ENCODE peak calls at places on chromosomes 6 and 20, in seven cellular contexts. One of them, this sample, is unnamed.

GRCh38 chr6:5695260-5696245 is 311.2 kb downstream of the NRN1 start:
- DNase-seq in WTC11: no peak
- DNase-seq in H9: no peak
- DNase-seq in GM13977: no peak
- DNase-seq in gastrocnemius medialis: no peak
- DNase-seq in fibroblast of lung: peak; percentile 92
- DNase-seq in ascending aorta: no peak
- DNase-seq in this sample: no peak

GRCh38 chr6:42618686-42619085 is 54.9 kb downstream of the UBR2 start:
- DNase-seq in WTC11: no peak
- DNase-seq in H9: peak; percentile 31
- DNase-seq in GM13977: no peak
- DNase-seq in gastrocnemius medialis: peak; percentile 49
- DNase-seq in fibroblast of lung: peak; percentile 79
- DNase-seq in ascending aorta: no peak
- DNase-seq in this sample: no peak

GRCh38 chr6:157981395-157982296 is at the start of gene SYNJ2:
- DNase-seq in WTC11: peak; percentile 75
- DNase-seq in H9: peak; percentile 80
- DNase-seq in GM13977: peak; percentile 87
- DNase-seq in gastrocnemius medialis: peak; percentile 44
- DNase-seq in fibroblast of lung: peak; percentile 85
- DNase-seq in ascending aorta: no peak
- DNase-seq in this sample: no peak

GRCh38 chr6:149478631-149479314 is 6.0 kb downstream of the ZC3H12D start:
- DNase-seq in WTC11: no peak
- DNase-seq in H9: no peak
- DNase-seq in GM13977: no peak
- DNase-seq in gastrocnemius medialis: no peak
- DNase-seq in fibroblast of lung: no peak
- DNase-seq in ascending aorta: no peak
- DNase-seq in this sample: no peak

GRCh38 chr6:71224011-71224410 is 64.6 kb upstream of the OGFRL1 start:
- DNase-seq in WTC11: no peak
- DNase-seq in H9: no peak
- DNase-seq in GM13977: no peak
- DNase-seq in gastrocnemius medialis: no peak
- DNase-seq in fibroblast of lung: peak; percentile 9
- DNase-seq in ascending aorta: no peak
- DNase-seq in this sample: no peak

GRCh38 chr6:10397756-10398438 is 17.0 kb downstream of the TFAP2A start:
- DNase-seq in WTC11: no peak
- DNase-seq in H9: no peak
- DNase-seq in GM13977: no peak
- DNase-seq in gastrocnemius medialis: no peak
- DNase-seq in fibroblast of lung: no peak
- DNase-seq in ascending aorta: no peak
- DNase-seq in this sample: no peak

GRCh38 chr6:145842693-145843546 is 28.3 kb upstream of the FBXO30 start:
- DNase-seq in WTC11: no peak
- DNase-seq in H9: no peak
- DNase-seq in GM13977: no peak
- DNase-seq in gastrocnemius medialis: no peak
- DNase-seq in fibroblast of lung: no peak
- DNase-seq in ascending aorta: no peak
- DNase-seq in this sample: no peak

GRCh38 chr6:44007818-44008660 is 119.2 kb downstream of the MRPL14 start:
- DNase-seq in WTC11: no peak
- DNase-seq in H9: no peak
- DNase-seq in GM13977: no peak
- DNase-seq in gastrocnemius medialis: no peak
- DNase-seq in fibroblast of lung: no peak
- DNase-seq in ascending aorta: no peak
- DNase-seq in this sample: peak; percentile 5

GRCh38 chr20:47438464-47439381 is 63.0 kb upstream of the NCOA3 start:
- DNase-seq in WTC11: no peak
- DNase-seq in H9: no peak
- DNase-seq in GM13977: peak; percentile 61
- DNase-seq in gastrocnemius medialis: no peak
- DNase-seq in fibroblast of lung: peak; percentile 61
- DNase-seq in ascending aorta: no peak
- DNase-seq in this sample: no peak

GRCh38 chr20:46378390-46379009 is 27.9 kb downstream of the ELMO2 start:
- DNase-seq in WTC11: no peak
- DNase-seq in H9: no peak
- DNase-seq in GM13977: no peak
- DNase-seq in gastrocnemius medialis: no peak
- DNase-seq in fibroblast of lung: no peak
- DNase-seq in ascending aorta: no peak
- DNase-seq in this sample: no peak

GRCh38 chr6:159754959-159755914 is 6.6 kb upstream of the ACAT2 start:
- DNase-seq in WTC11: no peak
- DNase-seq in H9: no peak
- DNase-seq in GM13977: no peak
- DNase-seq in gastrocnemius medialis: no peak
- DNase-seq in fibroblast of lung: peak; percentile 6
- DNase-seq in ascending aorta: no peak
- DNase-seq in this sample: no peak

GRCh38 chr6:52420668-52421358 is 671 bp downstream of the EFHC1 start:
- DNase-seq in WTC11: no peak
- DNase-seq in H9: peak; percentile 64
- DNase-seq in GM13977: no peak
- DNase-seq in gastrocnemius medialis: no peak
- DNase-seq in fibroblast of lung: peak; percentile 52
- DNase-seq in ascending aorta: no peak
- DNase-seq in this sample: no peak

GRCh38 chr6:53651149-53651763 is 14.3 kb downstream of the KLHL31 start:
- DNase-seq in WTC11: peak; percentile 52
- DNase-seq in H9: peak; percentile 70
- DNase-seq in GM13977: peak; percentile 44
- DNase-seq in gastrocnemius medialis: no peak
- DNase-seq in fibroblast of lung: peak; percentile 65
- DNase-seq in ascending aorta: no peak
- DNase-seq in this sample: no peak

GRCh38 chr6:157272866-157273755 is 50.2 kb downstream of the TMEM242 start:
- DNase-seq in WTC11: peak; percentile 37
- DNase-seq in H9: peak; percentile 58
- DNase-seq in GM13977: no peak
- DNase-seq in gastrocnemius medialis: no peak
- DNase-seq in fibroblast of lung: no peak
- DNase-seq in ascending aorta: no peak
- DNase-seq in this sample: no peak

GRCh38 chr6:97524846-97525245 is 241.8 kb upstream of the MMS22L start:
- DNase-seq in WTC11: peak; percentile 45
- DNase-seq in H9: peak; percentile 85
- DNase-seq in GM13977: no peak
- DNase-seq in gastrocnemius medialis: no peak
- DNase-seq in fibroblast of lung: peak; percentile 8
- DNase-seq in ascending aorta: no peak
- DNase-seq in this sample: no peak

GRCh38 chr6:74755196-74755595 is 450.7 kb downstream of the COL12A1 start:
- DNase-seq in WTC11: no peak
- DNase-seq in H9: peak; percentile 31
- DNase-seq in GM13977: no peak
- DNase-seq in gastrocnemius medialis: no peak
- DNase-seq in fibroblast of lung: no peak
- DNase-seq in ascending aorta: no peak
- DNase-seq in this sample: no peak

GRCh38 chr6:74755748-74756147 is 450.1 kb downstream of the COL12A1 start:
- DNase-seq in WTC11: no peak
- DNase-seq in H9: no peak
- DNase-seq in GM13977: no peak
- DNase-seq in gastrocnemius medialis: no peak
- DNase-seq in fibroblast of lung: peak; percentile 11
- DNase-seq in ascending aorta: no peak
- DNase-seq in this sample: no peak

GRCh38 chr6:74749211-74750142 is 456.4 kb downstream of the COL12A1 start:
- DNase-seq in WTC11: no peak
- DNase-seq in H9: no peak
- DNase-seq in GM13977: no peak
- DNase-seq in gastrocnemius medialis: no peak
- DNase-seq in fibroblast of lung: peak; percentile 87
- DNase-seq in ascending aorta: no peak
- DNase-seq in this sample: no peak

GRCh38 chr6:74753883-74754600 is 451.8 kb downstream of the COL12A1 start:
- DNase-seq in WTC11: no peak
- DNase-seq in H9: no peak
- DNase-seq in GM13977: no peak
- DNase-seq in gastrocnemius medialis: no peak
- DNase-seq in fibroblast of lung: no peak
- DNase-seq in ascending aorta: no peak
- DNase-seq in this sample: no peak

GRCh38 chr6:74752303-74752702 is 453.6 kb downstream of the COL12A1 start:
- DNase-seq in WTC11: no peak
- DNase-seq in H9: no peak
- DNase-seq in GM13977: no peak
- DNase-seq in gastrocnemius medialis: no peak
- DNase-seq in fibroblast of lung: no peak
- DNase-seq in ascending aorta: no peak
- DNase-seq in this sample: no peak
- TF ChIP-seq CTCF in WTC11: no peak
- TF ChIP-seq CTCF in H9: peak; percentile 48
- TF ChIP-seq CTCF in GM13977: no peak
- TF ChIP-seq CTCF in gastrocnemius medialis: no peak
- TF ChIP-seq CTCF in fibroblast of lung: no peak
- TF ChIP-seq CTCF in ascending aorta: no peak
- TF ChIP-seq CTCF in this sample: no peak

DNA sequence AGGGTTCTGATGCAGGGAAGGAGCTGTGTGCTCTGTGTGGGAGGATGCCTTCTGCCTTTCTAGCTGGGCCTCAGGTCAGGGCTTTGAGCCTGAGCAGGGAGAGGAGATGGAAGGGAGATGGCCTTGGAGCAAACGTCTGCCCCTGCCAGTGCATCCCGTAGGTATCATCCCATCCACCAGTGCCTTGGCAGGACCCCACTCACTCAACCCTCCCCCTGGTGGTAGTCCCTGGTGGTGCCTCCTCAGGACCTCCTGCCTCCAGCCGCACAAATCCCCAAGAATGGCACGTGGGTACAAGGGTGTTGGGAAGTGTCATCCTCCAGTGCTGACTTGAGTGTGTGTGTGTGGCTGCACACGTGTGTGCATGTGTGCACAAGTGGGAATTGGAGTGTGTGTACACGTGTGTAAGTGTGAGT is 23.1 kb upstream of the MICB start:
- DNase-seq in WTC11: peak; percentile 74
- DNase-seq in H9: peak; percentile 55
- DNase-seq in GM13977: no peak
- DNase-seq in gastrocnemius medialis: no peak
- DNase-seq in fibroblast of lung: no peak
- DNase-seq in ascending aorta: no peak
- DNase-seq in this sample: no peak
- TF ChIP-seq CTCF in WTC11: peak; percentile 69
- TF ChIP-seq CTCF in H9: peak; percentile 66
- TF ChIP-seq CTCF in GM13977: peak; percentile 37
- TF ChIP-seq CTCF in gastrocnemius medialis: no peak
- TF ChIP-seq CTCF in fibroblast of lung: peak; percentile 25
- TF ChIP-seq CTCF in ascending aorta: no peak
- TF ChIP-seq CTCF in this sample: no peak

DNA sequence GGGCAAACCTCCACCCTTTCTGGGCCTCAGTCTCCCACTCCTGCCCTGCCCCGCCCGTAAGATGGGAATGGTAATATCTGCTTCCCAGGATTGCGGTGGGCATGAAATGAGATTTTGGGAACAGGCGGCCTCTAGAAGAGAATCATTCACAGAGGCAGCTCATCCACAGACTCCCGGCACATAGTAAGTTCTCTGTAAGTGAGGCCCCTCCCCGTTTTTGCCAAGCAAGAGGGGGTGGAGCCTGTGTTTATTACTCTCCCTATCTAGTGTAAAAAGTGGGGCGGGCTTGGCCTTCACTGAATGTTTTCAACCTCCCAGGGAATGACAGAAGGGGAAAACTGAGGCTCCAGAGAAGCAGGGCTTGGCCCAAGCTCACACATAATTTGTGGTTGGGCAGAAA is 20.0 kb downstream of the SUN5 start:
- DNase-seq in WTC11: no peak
- DNase-seq in H9: no peak
- DNase-seq in GM13977: no peak
- DNase-seq in gastrocnemius medialis: no peak
- DNase-seq in fibroblast of lung: no peak
- DNase-seq in ascending aorta: no peak
- DNase-seq in this sample: no peak
- TF ChIP-seq CTCF in WTC11: no peak
- TF ChIP-seq CTCF in H9: no peak
- TF ChIP-seq CTCF in GM13977: no peak
- TF ChIP-seq CTCF in gastrocnemius medialis: no peak
- TF ChIP-seq CTCF in fibroblast of lung: no peak
- TF ChIP-seq CTCF in ascending aorta: no peak
- TF ChIP-seq CTCF in this sample: no peak

GRCh38 chr6:48087448-48087847 is 23.5 kb downstream of the PTCHD4 start:
- DNase-seq in WTC11: no peak
- DNase-seq in H9: no peak
- DNase-seq in GM13977: no peak
- DNase-seq in gastrocnemius medialis: no peak
- DNase-seq in fibroblast of lung: no peak
- DNase-seq in ascending aorta: no peak
- DNase-seq in this sample: no peak
- TF ChIP-seq CTCF in WTC11: no peak
- TF ChIP-seq CTCF in H9: peak; percentile 50
- TF ChIP-seq CTCF in GM13977: peak; percentile 24
- TF ChIP-seq CTCF in gastrocnemius medialis: no peak
- TF ChIP-seq CTCF in fibroblast of lung: no peak
- TF ChIP-seq CTCF in ascending aorta: no peak
- TF ChIP-seq CTCF in this sample: no peak

GRCh38 chr20:35541783-35542662 is at the start of gene ERGIC3:
- DNase-seq in WTC11: peak; percentile 100
- DNase-seq in H9: peak; percentile 99
- DNase-seq in GM13977: peak; percentile 96
- DNase-seq in gastrocnemius medialis: peak; percentile 94
- DNase-seq in fibroblast of lung: peak; percentile 92
- DNase-seq in ascending aorta: peak; percentile 86
- DNase-seq in this sample: peak; percentile 95
- TF ChIP-seq CTCF in WTC11: no peak
- TF ChIP-seq CTCF in H9: peak; percentile 31
- TF ChIP-seq CTCF in GM13977: no peak
- TF ChIP-seq CTCF in gastrocnemius medialis: no peak
- TF ChIP-seq CTCF in fibroblast of lung: no peak
- TF ChIP-seq CTCF in ascending aorta: no peak
- TF ChIP-seq CTCF in this sample: no peak

GRCh38 chr6:79646006-79646405 is 14.9 kb downstream of the SH3BGRL2 start:
- DNase-seq in WTC11: peak; percentile 41
- DNase-seq in H9: peak; percentile 41
- DNase-seq in GM13977: no peak
- DNase-seq in gastrocnemius medialis: no peak
- DNase-seq in fibroblast of lung: no peak
- DNase-seq in ascending aorta: no peak
- DNase-seq in this sample: no peak
- TF ChIP-seq CTCF in WTC11: peak; percentile 25
- TF ChIP-seq CTCF in H9: peak; percentile 69
- TF ChIP-seq CTCF in GM13977: no peak
- TF ChIP-seq CTCF in gastrocnemius medialis: no peak
- TF ChIP-seq CTCF in fibroblast of lung: no peak
- TF ChIP-seq CTCF in ascending aorta: no peak
- TF ChIP-seq CTCF in this sample: no peak

GRCh38 chr20:59985864-59986263 is 27.6 kb downstream of the CDH26 start:
- DNase-seq in WTC11: no peak
- DNase-seq in H9: no peak
- DNase-seq in GM13977: no peak
- DNase-seq in gastrocnemius medialis: no peak
- DNase-seq in fibroblast of lung: no peak
- DNase-seq in ascending aorta: no peak
- DNase-seq in this sample: no peak
- TF ChIP-seq CTCF in WTC11: no peak
- TF ChIP-seq CTCF in H9: peak; percentile 56
- TF ChIP-seq CTCF in GM13977: peak; percentile 19
- TF ChIP-seq CTCF in gastrocnemius medialis: no peak
- TF ChIP-seq CTCF in fibroblast of lung: no peak
- TF ChIP-seq CTCF in ascending aorta: no peak
- TF ChIP-seq CTCF in this sample: no peak

This sample was measured in omental fat pad.